ENCODE peak calls at places on chromosomes 11 and 22, in seven cellular contexts. M is heart left ventricle, T is lung, X is substantia nigra, Q is SJSA1, D is SK-N-SH, L is iPS DF 6.9. H is an unnamed sample.

GRCh38 chr11:65498727-65498976 is 193 bp upstream of the MALAT1 start:
- DNase-seq in L (no peak), Q (no peak), D (no peak), M (no peak), T (no peak), X (no peak), H (no peak)

GRCh38 chr11:32259641-32260081 is 168.8 kb downstream of the RCN1 start:
- DNase-seq in L (no peak), M (no peak), D (no peak), T (peak), Q (no peak), X (no peak), H (no peak)

GRCh38 chr22:50000587-50001387 is 11.8 kb downstream of the IL17REL start:
- DNase-seq in L (no peak), D (peak), Q (no peak), X (no peak), T (no peak), M (no peak), H (no peak)

GRCh38 chr11:34483475-34483874 is 30.1 kb downstream of the ELF5 start:
- DNase-seq in M (no peak), X (no peak), D (no peak), Q (no peak), T (no peak), L (no peak), H (no peak)

GRCh38 chr11:8814209-8814922 is 96.6 kb upstream of the AKIP1 start:
- DNase-seq in L (no peak), X (no peak), Q (no peak), T (peak), D (no peak), M (no peak), H (no peak)

GRCh38 chr11:2156416-2157182 is 4.4 kb downstream of the INS start:
- DNase-seq in D (peak), L (no peak), Q (peak), M (peak), X (peak), T (peak), H (peak)

GRCh38 chr11:61354208-61354607 is 7.5 kb downstream of the CYB561A3 start:
- DNase-seq in M (no peak), T (no peak), X (no peak), D (no peak), Q (peak), L (no peak), H (no peak)

GRCh38 chr22:44701824-44702478 is at the start of gene PRR5:
- DNase-seq in T (peak), D (peak), L (no peak), Q (peak), X (peak), M (peak), H (peak)

GRCh38 chr11:64690235-64690634 is 32.8 kb downstream of the NRXN2 start:
- DNase-seq in D (no peak), T (no peak), Q (no peak), L (no peak), M (no peak), X (no peak), H (no peak)

GRCh38 chr11:126282361-126282741 is 542 bp upstream of the TIRAP start:
- DNase-seq in D (peak), T (peak), Q (no peak), X (no peak), L (no peak), M (peak), H (peak)

GRCh38 chr11:65779919-65780769 is 632 bp downstream of the AP5B1 start:
- DNase-seq in X (peak), T (peak), M (peak), D (peak), L (no peak), Q (peak), H (peak)

GRCh38 chr11:57647960-57648776 is 1.5 kb downstream of the YPEL4 start:
- DNase-seq in T (no peak), Q (peak), M (no peak), X (no peak), L (no peak), D (peak), H (peak)

GRCh38 chr11:75424396-75424795 is 8.6 kb downstream of the KLHL35 start:
- DNase-seq in X (no peak), Q (no peak), D (no peak), L (no peak), M (no peak), T (no peak), H (no peak)

GRCh38 chr11:27362032-27362431 is 983 bp downstream of the CCDC34 start:
- DNase-seq in X (no peak), L (no peak), M (no peak), Q (no peak), T (no peak), D (no peak), H (no peak)

GRCh38 chr11:134915212-134915611 is 503.2 kb upstream of the B3GAT1 start:
- DNase-seq in M (peak), Q (no peak), X (no peak), L (no peak), D (no peak), T (no peak), H (no peak)

GRCh38 chr22:38016182-38017078 is 32.1 kb upstream of the SOX10 start:
- DNase-seq in Q (peak), T (peak), M (no peak), D (no peak), X (peak), L (no peak), H (peak)

GRCh38 chr11:11668781-11669180 is 47.0 kb upstream of the GALNT18 start:
- DNase-seq in X (no peak), M (no peak), T (no peak), L (no peak), D (no peak), Q (no peak), H (no peak)

GRCh38 chr11:61587951-61588695 is 7.2 kb upstream of the SYT7 start:
- DNase-seq in D (peak), Q (peak), L (no peak), X (no peak), M (peak), T (peak), H (peak)

GRCh38 chr22:20810645-20811044 is 36.7 kb downstream of the SERPIND1 start:
- DNase-seq in X (no peak), M (no peak), D (no peak), T (no peak), Q (no peak), L (no peak), H (no peak)

GRCh38 chr11:94129505-94130335 is 1.1 kb downstream of the PANX1 start:
- DNase-seq in Q (peak), T (no peak), M (no peak), D (no peak), X (no peak), L (no peak), H (no peak)

GRCh38 chr11:127105578-127105977 is 105.0 kb upstream of the KIRREL3 start:
- DNase-seq in L (no peak), D (no peak), X (no peak), T (no peak), Q (no peak), M (no peak), H (no peak)

GRCh38 chr22:20490183-20490940 is 5.2 kb downstream of the KLHL22 start:
- DNase-seq in M (no peak), T (no peak), X (no peak), Q (no peak), L (no peak), D (no peak), H (no peak)

GRCh38 chr11:126945319-126945718 is 55.3 kb downstream of the KIRREL3 start:
- DNase-seq in L (no peak), T (no peak), X (no peak), Q (no peak), D (no peak), M (no peak), H (peak)

GRCh38 chr22:30948930-30949342 is 19.6 kb downstream of the MORC2 start:
- DNase-seq in T (no peak), M (no peak), L (no peak), D (no peak), X (no peak), Q (no peak), H (peak)
- H3K27ac ChIP-seq in T (no peak), M (no peak), L (no peak), D (no peak), X (no peak), Q (no peak), H (no peak)

DNA sequence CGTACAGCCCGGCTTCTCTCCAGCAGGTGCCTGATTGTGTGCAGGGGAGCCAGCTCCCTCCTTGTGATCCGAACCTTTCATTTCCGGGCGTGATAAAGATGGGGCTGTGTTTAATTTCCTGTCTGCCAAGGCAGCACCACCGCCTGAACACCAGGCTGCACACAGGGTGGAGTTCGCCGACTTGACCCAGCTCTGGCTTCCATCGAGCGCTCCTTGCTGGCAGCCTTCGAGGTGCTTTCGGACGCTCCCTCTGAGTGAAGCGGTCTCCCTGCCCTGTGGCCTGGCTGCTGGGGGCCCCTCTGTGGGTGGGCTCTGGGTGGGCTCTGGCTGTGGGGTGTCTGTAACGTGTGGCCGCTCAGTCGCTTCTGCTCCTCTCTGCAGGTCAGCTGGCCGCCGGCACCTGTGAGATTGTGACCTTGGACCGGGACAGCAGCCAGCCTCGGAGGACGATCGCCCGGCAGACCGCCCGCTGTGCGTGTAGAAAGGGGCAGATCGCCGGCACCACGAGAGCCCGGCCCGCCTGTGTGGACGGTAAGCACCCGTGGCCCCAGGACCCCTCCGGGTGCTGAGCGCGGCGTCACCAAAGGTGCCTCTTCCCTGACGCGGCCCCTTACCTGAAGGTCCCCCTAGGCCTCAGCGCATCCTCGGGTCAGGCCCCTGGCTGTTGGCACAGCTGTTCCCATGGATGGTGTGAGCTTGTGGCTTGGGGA is 1181.3 kb downstream of the BRD1 start:
- DNase-seq in Q (no peak), T (no peak), M (no peak), D (no peak), L (no peak), X (no peak), H (no peak)
- H3K27ac ChIP-seq in Q (no peak), T (no peak), M (no peak), D (no peak), L (no peak), X (no peak), H (no peak)

DNA sequence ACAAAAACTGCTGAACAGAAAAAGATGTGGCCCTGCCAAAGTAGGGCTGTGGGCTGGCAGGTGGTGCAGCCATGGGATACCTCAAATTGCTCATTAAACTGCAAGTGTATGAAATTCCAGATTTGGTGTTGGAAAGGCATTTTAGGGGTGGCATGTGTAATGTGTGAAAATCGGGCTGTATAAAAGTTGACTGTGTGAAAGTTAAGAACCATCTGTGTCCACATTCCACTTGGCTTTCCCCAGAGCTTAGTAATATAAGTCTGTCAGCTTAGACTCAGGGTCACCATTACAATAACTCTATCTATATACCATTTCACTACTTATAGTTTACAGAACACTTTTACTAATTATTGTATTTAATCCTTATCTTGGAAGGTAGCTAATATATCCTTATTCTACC is 34.9 kb upstream of the FZD4 start:
- DNase-seq in Q (peak), D (no peak), L (no peak), X (no peak), M (no peak), T (no peak), H (no peak)
- H3K27ac ChIP-seq in Q (no peak), D (no peak), L (no peak), X (no peak), M (no peak), T (no peak), H (peak)

GRCh38 chr11:35516361-35516760 is 9.1 kb downstream of the PAMR1 start:
- DNase-seq in D (no peak), X (no peak), Q (no peak), M (no peak), T (no peak), L (no peak), H (no peak)
- H3K27ac ChIP-seq in D (no peak), X (no peak), Q (no peak), M (no peak), T (no peak), L (no peak), H (no peak)

GRCh38 chr22:36343070-36343719 is 44.6 kb downstream of the MYH9 start:
- DNase-seq in T (no peak), X (no peak), M (no peak), Q (no peak), D (no peak), L (no peak), H (no peak)
- H3K27ac ChIP-seq in T (no peak), X (peak), M (peak), Q (peak), D (no peak), L (no peak), H (peak)

DNA sequence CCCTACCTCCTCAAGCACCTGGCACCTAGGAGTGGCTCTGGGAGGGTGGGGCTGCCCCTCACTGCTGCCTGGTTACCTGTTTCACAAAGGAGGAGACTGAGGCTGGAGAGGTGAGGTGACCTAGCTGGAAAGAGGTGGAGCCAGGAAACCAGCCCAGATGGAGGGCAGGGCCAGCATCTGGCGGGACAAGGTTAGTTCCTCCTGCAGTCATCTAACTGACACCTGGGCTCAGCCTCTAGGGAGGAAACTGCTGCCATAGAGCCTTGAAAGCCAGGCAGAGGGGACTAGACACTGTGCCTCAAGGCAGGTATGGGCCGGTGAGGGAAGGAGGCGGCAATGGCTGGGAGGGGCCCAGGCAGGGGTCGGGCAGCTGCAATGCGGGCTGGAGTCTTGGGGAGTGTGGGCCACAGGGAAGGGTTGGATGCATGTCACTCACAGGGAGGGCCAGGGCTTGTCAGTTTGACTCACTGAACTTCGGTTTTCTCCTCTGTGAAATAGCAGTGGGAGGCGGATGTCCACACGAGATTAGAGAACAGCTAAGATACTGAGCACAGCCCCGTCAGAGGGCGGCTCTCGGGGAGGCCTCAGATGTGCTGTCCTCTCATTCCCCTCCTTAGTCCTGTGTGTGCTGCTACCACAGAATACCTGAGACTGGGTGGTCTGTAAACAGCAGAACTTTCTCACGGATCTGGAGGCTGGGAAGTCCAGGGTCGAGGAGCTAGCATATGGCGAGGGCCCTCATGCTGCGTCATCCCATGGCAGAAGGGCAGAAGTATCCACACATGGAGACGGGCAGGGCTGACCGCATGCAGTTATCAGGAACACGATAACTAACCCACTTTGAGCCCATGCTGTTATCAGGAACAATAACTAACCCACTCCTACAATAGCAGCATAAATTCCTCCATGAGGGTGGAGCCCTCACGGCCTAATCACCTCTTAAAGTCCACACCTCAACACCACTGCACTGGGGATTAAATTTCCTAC is 16.1 kb downstream of the MGAT3 start:
- DNase-seq in L (no peak), T (peak), X (no peak), D (no peak), Q (peak), M (no peak), H (no peak)
- H3K27ac ChIP-seq in L (no peak), T (no peak), X (peak), D (no peak), Q (peak), M (peak), H (no peak)

H was measured in GM23338.